ENCODE peak calls at places on chromosomes 16 and 17, in four cellular contexts. L is CD8-positive, alpha-beta memory T cell; F is RPMI8226; V is C1 segment of cervical spinal cord. N is an unnamed sample.

GRCh38 chr17:40122466-40122943 is 734 bp downstream of the MSL1 start:
- DNase-seq in L (no peak), F (peak), V (no peak), N (peak)

GRCh38 chr16:30353438-30354129 is 1.5 kb downstream of the CD2BP2 start:
- DNase-seq in L (no peak), F (no peak), V (no peak), N (no peak)

GRCh38 chr17:75504347-75505151 is 10.8 kb downstream of the CASKIN2 start:
- DNase-seq in L (peak), F (peak), V (no peak), N (peak)

GRCh38 chr16:55480228-55480655 is 1.2 kb downstream of the MMP2 start:
- DNase-seq in L (no peak), F (no peak), V (no peak), N (no peak)

GRCh38 chr17:48671697-48672171 is 45.6 kb upstream of the HOXB9 start:
- DNase-seq in L (peak), F (peak), V (no peak), N (peak)

GRCh38 chr17:29617481-29618271 is 5.0 kb downstream of the CORO6 start:
- DNase-seq in L (peak), F (peak), V (no peak), N (no peak)

GRCh38 chr17:1946021-1946932 is 78.9 kb downstream of the RTN4RL1 start:
- DNase-seq in L (no peak), F (no peak), V (no peak), N (peak)

GRCh38 chr17:57762375-57762916 is 17.3 kb upstream of the CCDC182 start:
- DNase-seq in L (no peak), F (no peak), V (no peak), N (no peak)

GRCh38 chr17:8105957-8106398 is 12.3 kb downstream of the ALOXE3 start:
- DNase-seq in L (no peak), F (no peak), V (no peak), N (no peak)

GRCh38 chr17:60174035-60174434 is 24.3 kb downstream of the CA4 start:
- DNase-seq in L (no peak), F (no peak), V (no peak), N (no peak)

GRCh38 chr17:73357318-73357717 is 45.5 kb upstream of the CDC42EP4 start:
- DNase-seq in L (no peak), F (no peak), V (no peak), N (no peak)

N was measured in Caki2.